ENCODE peak calls at places on chromosome 5, in five cellular contexts. N is OCI-LY7, F is A673, L is stomach, T is ascending aorta. M is an unnamed sample.

GRCh38 chr5:135332519-135333150 is 66.4 kb downstream of the MACROH2A1 start:
- DNase-seq in N (peak), F (peak), T (no peak), L (no peak), M (peak)

GRCh38 chr5:148336704-148337435 is 1.5 kb downstream of the SPINK9 start:
- DNase-seq in L (no peak), T (no peak), F (no peak), N (peak), M (no peak)

GRCh38 chr5:72272393-72272792 is 47.6 kb downstream of the MRPS27 start:
- DNase-seq in N (no peak), F (no peak), L (no peak), T (no peak), M (no peak)

GRCh38 chr5:158301186-158301585 is 442.2 kb upstream of the CLINT1 start:
- DNase-seq in F (no peak), L (no peak), T (no peak), N (no peak), M (no peak)

GRCh38 chr5:181114844-181115778 is 15.9 kb downstream of the OR2V1 start:
- DNase-seq in L (no peak), F (no peak), N (no peak), T (no peak), M (peak)

GRCh38 chr5:151685749-151686672 is 704 bp downstream of the SPARC start:
- DNase-seq in L (no peak), N (no peak), T (no peak), F (no peak), M (no peak)

GRCh38 chr5:67817652-67818051 is 397.9 kb upstream of the PIK3R1 start:
- DNase-seq in T (no peak), N (no peak), L (no peak), F (no peak), M (no peak)

GRCh38 chr5:177382423-177383029 is 1.7 kb upstream of the SLC34A1 start:
- DNase-seq in F (no peak), T (no peak), N (peak), L (peak), M (peak)

GRCh38 chr5:135246923-135247795 is 151.9 kb downstream of the MACROH2A1 start:
- DNase-seq in N (no peak), F (peak), L (peak), T (no peak), M (peak)

GRCh38 chr5:178644826-178645545 is 18.1 kb upstream of the CLK4 start:
- DNase-seq in T (no peak), F (peak), L (no peak), N (no peak), M (peak)

GRCh38 chr5:152086668-152087067 is 162.0 kb upstream of the GLRA1 start:
- DNase-seq in N (no peak), L (no peak), T (no peak), F (no peak), M (no peak)

GRCh38 chr5:92868442-92868841 is 712.6 kb downstream of the NR2F1-AS1 start:
- DNase-seq in F (no peak), N (no peak), L (no peak), T (no peak), M (no peak)

GRCh38 chr5:79243224-79243623 is 7.3 kb downstream of the JMY start:
- DNase-seq in N (no peak), F (no peak), T (no peak), L (no peak), M (no peak)

GRCh38 chr5:80852331-80853245 is 107.6 kb upstream of the RASGRF2 start:
- DNase-seq in F (no peak), L (no peak), N (no peak), T (no peak), M (no peak)

GRCh38 chr5:173667702-173668101 is 51.3 kb upstream of the BOD1 start:
- DNase-seq in N (no peak), L (no peak), F (no peak), T (no peak), M (no peak)

GRCh38 chr5:173699959-173700358 is 83.5 kb upstream of the BOD1 start:
- DNase-seq in F (no peak), T (no peak), L (no peak), N (no peak), M (no peak)

GRCh38 chr5:81778642-81779041 is 27.7 kb upstream of the SSBP2 start:
- DNase-seq in F (peak), L (no peak), T (no peak), N (peak), M (peak)

GRCh38 chr5:65880673-65881072 is 45.7 kb upstream of the ERBIN start:
- DNase-seq in L (no peak), N (no peak), F (no peak), T (no peak), M (no peak)

GRCh38 chr5:131324311-131324710 is 60.5 kb downstream of the CDC42SE2 start:
- DNase-seq in L (no peak), N (no peak), F (peak), T (no peak), M (peak)

GRCh38 chr5:100131161-100131560 is 404.0 kb upstream of the FAM174A start:
- DNase-seq in F (no peak), N (no peak), T (no peak), L (no peak), M (no peak)

GRCh38 chr5:137453476-137454080 is 45.5 kb downstream of the SPOCK1 start:
- DNase-seq in F (peak), T (no peak), L (no peak), N (peak), M (peak)

GRCh38 chr5:137254153-137254552 is 245.0 kb downstream of the SPOCK1 start:
- DNase-seq in N (no peak), F (no peak), L (no peak), T (no peak), M (peak)

GRCh38 chr5:4947899-4948556 is 192.1 kb upstream of the ADAMTS16 start:
- DNase-seq in L (no peak), F (no peak), T (no peak), N (no peak), M (no peak)

GRCh38 chr5:179243333-179243732 is 101.9 kb downstream of the ADAMTS2 start:
- DNase-seq in L (no peak), N (no peak), T (no peak), F (no peak), M (peak)

GRCh38 chr5:14036947-14037346 is 92.5 kb upstream of the DNAH5 start:
- DNase-seq in T (no peak), N (no peak), L (no peak), F (no peak), M (peak)

GRCh38 chr5:127994087-127994660 is 89.4 kb upstream of the SLC12A2 start:
- DNase-seq in F (no peak), T (no peak), N (no peak), L (no peak), M (no peak)

GRCh38 chr5:173307695-173308094 is 20.5 kb downstream of the STC2 start:
- DNase-seq in F (no peak), T (no peak), L (no peak), N (no peak), M (no peak)

GRCh38 chr5:115895821-115896220 is 54.1 kb downstream of the AP3S1 start:
- DNase-seq in T (no peak), N (no peak), L (no peak), F (no peak), M (no peak)

GRCh38 chr5:66519626-66520025 is 76.6 kb upstream of the MAST4 start:
- DNase-seq in L (no peak), N (no peak), T (no peak), F (no peak), M (peak)

GRCh38 chr5:14753292-14753691 is 88.8 kb downstream of the OTULIN start:
- DNase-seq in L (no peak), F (no peak), T (no peak), N (no peak), M (no peak)

GRCh38 chr5:116861662-116862061 is 287.0 kb upstream of the SEMA6A start:
- DNase-seq in T (no peak), L (no peak), N (no peak), F (no peak), M (no peak)

GRCh38 chr5:2805080-2805479 is 53.6 kb upstream of the IRX2 start:
- DNase-seq in L (peak), T (no peak), N (no peak), F (no peak), M (no peak)

DNA sequence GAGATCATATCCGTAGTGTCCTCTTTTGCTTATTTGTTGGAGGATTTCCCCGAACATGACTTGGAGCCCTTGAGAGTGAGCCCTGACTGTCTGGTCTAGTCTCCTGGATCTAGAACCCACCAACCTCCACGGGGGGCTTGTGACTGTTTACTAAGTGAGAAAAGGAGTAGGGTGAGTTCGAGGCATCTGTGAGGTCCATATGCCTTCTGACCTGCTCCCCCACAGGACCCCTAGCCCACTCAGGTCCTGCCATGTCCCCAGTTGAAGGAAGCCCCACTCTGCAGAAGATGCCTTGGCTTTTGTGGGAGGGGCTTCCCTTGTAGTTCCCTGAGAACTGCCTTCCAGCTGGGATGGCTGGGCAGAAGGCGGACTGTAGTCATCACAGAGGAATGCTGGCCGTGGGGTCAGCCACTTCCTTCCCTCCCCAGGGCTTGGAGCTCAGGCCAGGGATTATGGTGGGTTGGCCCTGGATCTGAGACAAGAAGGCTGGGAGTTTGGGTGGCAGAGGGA is 7.0 kb upstream of the IRF1 start:
- DNase-seq in F (no peak), T (no peak), L (peak), N (peak), M (peak)
- H3K4me3 ChIP-seq in F (no peak), T (peak), L (peak), N (peak), M (peak)

DNA sequence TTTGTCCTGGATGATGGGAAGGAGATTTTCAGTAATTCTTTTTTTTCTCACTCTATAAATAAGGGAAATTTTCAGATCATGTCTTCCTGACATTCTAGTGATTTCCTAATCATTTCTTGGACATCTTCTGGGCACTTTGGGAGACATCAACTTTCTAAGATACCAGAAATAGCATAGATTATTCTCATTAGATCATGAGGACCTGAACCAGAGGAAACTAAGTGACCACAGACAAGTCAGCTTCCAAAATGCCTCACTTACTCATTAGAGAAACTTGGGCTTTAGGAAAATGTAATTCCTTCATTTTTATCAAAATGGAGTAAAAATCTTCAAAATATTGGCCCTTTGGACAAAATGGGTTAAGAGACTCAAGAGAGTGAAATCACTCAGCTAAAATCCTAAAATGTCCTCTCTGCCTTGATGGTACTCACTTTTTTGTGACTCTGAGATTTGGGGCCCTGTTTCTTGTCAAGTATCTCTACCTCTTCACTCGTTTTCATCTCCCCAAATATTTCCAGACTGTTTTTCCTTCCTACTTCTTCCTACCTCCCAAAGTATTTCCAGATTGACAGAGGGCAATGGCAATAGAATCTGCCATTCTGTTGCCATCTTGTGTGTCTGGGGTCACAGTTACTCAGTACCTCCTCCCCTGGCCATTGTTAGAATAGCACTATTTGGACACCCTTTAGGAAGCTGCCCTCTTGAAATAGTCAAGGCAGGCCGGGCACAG is 194.5 kb downstream of the NR3C1 start:
- DNase-seq in T (no peak), F (peak), N (peak), L (no peak), M (no peak)
- TF ChIP-seq CTCF in T (no peak), F (peak), N (peak), L (no peak), M (peak)

GRCh38 chr5:33195431-33196128 is 245.2 kb upstream of the TARS1 start:
- DNase-seq in N (no peak), T (no peak), L (no peak), F (no peak), M (peak)
- H3K4me3 ChIP-seq in N (no peak), T (no peak), L (no peak), F (no peak), M (peak)

GRCh38 chr5:141250576-141250975 is 5.4 kb downstream of the PCDHB15 start:
- DNase-seq in L (no peak), N (peak), F (peak), T (no peak), M (no peak)

GRCh38 chr5:141241496-141241895 is 3.7 kb upstream of the PCDHB15 start:
- DNase-seq in N (no peak), F (no peak), T (no peak), L (no peak), M (no peak)

DNA sequence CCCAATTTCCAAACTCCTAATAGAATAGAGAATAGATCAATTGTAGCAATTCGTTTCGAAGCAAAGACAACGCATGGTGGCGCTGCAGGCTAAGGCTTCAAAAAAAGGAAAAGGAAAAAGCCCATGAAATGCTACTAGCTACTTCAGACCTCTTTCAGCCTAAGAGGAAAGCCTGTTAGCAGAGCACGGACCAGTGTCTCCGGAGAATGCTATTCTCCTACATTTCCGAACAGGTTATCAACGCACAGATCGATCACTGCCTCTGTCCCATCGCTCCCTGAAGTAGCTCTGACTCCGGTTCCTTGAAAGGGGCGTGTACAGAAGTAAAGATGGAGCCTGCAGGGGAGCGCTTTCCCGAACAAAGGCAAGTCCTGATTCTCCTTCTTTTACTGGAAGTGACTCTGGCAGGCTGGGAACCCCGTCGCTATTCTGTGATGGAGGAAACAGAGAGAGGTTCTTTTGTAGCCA is at the start of gene PCDHB15:
- DNase-seq in N (no peak), L (no peak), T (no peak), F (peak), M (peak)
- TF ChIP-seq CTCF in N (no peak), L (no peak), T (no peak), F (peak), M (no peak)

DNA sequence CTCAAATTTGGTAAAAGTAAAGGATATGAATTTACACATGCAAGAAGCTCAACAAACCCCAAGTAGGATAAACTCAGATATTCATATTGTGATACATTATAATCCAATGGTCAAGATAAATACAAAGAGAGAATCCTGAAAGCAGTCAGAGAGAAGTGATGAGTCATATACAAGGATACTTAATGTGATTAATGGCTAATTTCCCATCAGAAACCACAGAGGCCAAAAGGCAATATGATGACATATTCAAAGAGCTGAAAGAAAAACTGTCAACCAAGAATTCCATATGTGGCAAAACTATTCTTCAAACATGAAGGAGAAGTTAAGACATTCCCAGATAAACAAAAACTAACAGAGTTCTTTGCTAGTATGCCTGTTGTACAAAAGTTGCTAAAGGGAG is 19.5 kb upstream of the IRF1 start:
- DNase-seq in F (no peak), N (no peak), T (no peak), L (no peak), M (peak)
- H3K4me3 ChIP-seq in F (no peak), N (no peak), T (no peak), L (no peak), M (no peak)

GRCh38 chr5:91598216-91598615 is 215.1 kb upstream of the ARRDC3 start:
- DNase-seq in L (no peak), N (no peak), T (no peak), F (no peak), M (no peak)
- TF ChIP-seq CTCF in L (no peak), N (no peak), T (no peak), F (no peak), M (no peak)

DNA sequence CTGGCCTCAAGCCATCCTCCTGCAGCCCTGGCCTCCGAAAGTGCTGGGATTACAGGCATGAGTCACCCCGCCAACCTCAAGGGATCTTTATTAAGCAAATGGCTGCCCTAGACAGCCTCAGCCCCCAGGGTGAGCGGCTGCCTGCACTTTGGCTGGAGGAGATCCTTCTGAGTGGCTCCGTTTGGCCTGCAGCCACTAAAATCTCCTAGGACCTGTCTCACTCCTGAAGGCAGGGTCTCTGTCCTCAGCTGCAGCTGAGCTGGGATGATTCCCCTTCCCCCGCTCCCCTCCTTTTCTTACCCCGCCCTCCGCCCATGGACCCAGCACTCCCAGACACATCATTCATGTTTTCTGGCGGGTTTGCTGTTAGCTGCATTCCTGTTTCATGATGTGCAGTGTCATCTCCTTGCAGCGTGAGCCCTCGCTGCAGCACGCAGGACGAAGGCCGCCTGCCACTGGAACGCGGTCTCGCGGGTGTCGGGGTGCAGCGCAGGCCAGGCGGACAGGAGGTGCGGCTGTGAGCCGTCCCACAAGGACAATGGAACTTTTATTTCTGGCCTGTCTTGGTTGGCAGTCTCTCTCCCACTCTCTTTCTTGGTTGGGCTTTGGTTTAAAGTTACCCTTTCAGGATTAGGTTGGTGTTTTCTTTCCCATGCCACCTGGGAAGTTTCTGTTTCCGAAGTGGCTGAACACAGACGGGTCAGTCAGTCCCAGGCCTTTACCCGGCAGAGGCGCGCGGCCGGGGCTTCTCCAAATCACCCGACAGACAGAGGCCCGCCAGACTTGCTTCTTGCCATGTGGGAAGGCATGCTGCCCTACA is 137.1 kb downstream of the FOXD1 start:
- DNase-seq in L (no peak), T (peak), F (peak), N (no peak), M (peak)
- H3K4me3 ChIP-seq in L (no peak), T (peak), F (no peak), N (no peak), M (peak)

DNA sequence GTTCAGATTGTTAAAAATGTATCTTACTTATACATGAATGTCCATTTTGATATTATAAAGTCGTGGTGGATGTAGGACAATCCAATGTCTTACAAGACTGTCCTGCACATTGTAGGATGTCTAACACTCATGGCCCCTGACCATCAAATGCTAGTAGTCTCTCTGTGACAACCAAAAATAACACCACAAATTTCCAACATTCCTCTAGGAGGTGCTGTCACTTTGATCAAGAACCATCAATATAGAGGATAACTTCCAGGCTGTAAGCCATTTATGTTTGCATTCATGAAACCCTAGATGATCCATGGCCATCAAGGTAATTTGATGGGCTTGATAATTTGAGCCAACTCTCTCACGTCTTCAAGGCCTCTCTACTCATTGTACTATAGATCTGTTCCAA is 20.5 kb upstream of the ZFR start:
- DNase-seq in T (no peak), F (no peak), N (no peak), L (no peak), M (no peak)
- TF ChIP-seq CTCF in T (no peak), F (peak), N (peak), L (no peak), M (no peak)

DNA sequence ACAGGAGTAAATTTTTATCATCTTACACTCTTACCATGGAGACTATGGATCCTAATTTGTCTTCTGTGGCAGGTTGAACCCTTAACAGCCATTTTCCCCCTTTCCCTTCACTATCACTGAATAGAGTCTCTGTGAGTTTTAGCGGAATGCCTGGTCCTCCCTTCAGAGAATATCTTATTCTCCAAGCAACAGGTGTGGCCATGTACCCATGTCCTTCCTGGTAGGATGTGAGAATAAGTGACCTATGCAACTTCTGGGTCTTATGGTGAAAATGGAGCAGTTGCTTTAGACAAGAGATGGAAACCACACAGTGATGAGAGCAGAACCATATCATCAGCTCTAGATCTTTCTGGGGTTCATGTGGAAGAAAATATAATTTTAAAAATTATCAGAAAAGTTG is 312.6 kb downstream of the MCTP1 start:
- DNase-seq in L (no peak), N (no peak), T (no peak), F (no peak), M (no peak)
- H3K4me3 ChIP-seq in L (no peak), N (no peak), T (no peak), F (no peak), M (no peak)